ENCODE peak calls at places on chromosomes 5 and 9, in seven cellular contexts. K is breast epithelium, Q is left ventricle myocardium inferior, U is neural crest cell, M is DND-41, D is lower leg skin, Z is GM12865. E is an unnamed sample.

GRCh38 chr5:55101556-55102276 is 730 bp upstream of the GZMA start:
- DNase-seq in K (no peak), Q (no peak), U (no peak), M (peak; percentile 54), D (no peak), Z (no peak), E (no peak)

GRCh38 chr5:2534970-2535369 is 216.5 kb downstream of the IRX2 start:
- DNase-seq in K (no peak), Q (no peak), U (no peak), M (no peak), D (no peak), Z (no peak), E (no peak)

GRCh38 chr5:151683936-151684586 is 2.7 kb downstream of the SPARC start:
- DNase-seq in K (no peak), Q (no peak), U (no peak), M (no peak), D (no peak), Z (no peak), E (no peak)

GRCh38 chr5:1494780-1495524 is 28.8 kb downstream of the LPCAT1 start:
- DNase-seq in K (no peak), Q (no peak), U (no peak), M (no peak), D (no peak), Z (peak; percentile 97), E (peak; percentile 78)

GRCh38 chr9:20989923-20990341 is 41.5 kb downstream of the HACD4 start:
- DNase-seq in K (no peak), Q (peak; percentile 41), U (no peak), M (no peak), D (peak; percentile 82), Z (peak; percentile 52), E (no peak)

GRCh38 chr5:41656597-41656996 is 146.2 kb upstream of the PLCXD3 start:
- DNase-seq in K (no peak), Q (no peak), U (no peak), M (no peak), D (no peak), Z (no peak), E (no peak)

GRCh38 chr9:108117775-108118174 is 628.2 kb upstream of the KLF4 start:
- DNase-seq in K (no peak), Q (no peak), U (no peak), M (no peak), D (no peak), Z (peak; percentile 66), E (no peak)

GRCh38 chr9:89464991-89465390 is 32.9 kb downstream of the SEMA4D start:
- DNase-seq in K (no peak), Q (no peak), U (no peak), M (no peak), D (peak; percentile 60), Z (no peak), E (peak; percentile 13)

GRCh38 chr5:1320436-1321344 is 24.2 kb downstream of the CLPTM1L start:
- DNase-seq in K (no peak), Q (no peak), U (no peak), M (no peak), D (peak; percentile 76), Z (no peak), E (no peak)

GRCh38 chr9:96140401-96141180 is 161.4 kb downstream of the HSD17B3 start:
- DNase-seq in K (no peak), Q (no peak), U (no peak), M (no peak), D (peak; percentile 85), Z (no peak), E (no peak)

GRCh38 chr5:133754575-133755169 is 142.3 kb upstream of the FSTL4 start:
- DNase-seq in K (no peak), Q (no peak), U (no peak), M (peak; percentile 20), D (no peak), Z (peak; percentile 51), E (no peak)

GRCh38 chr9:76646249-76646648 is 118.0 kb upstream of the PCA3 start:
- DNase-seq in K (no peak), Q (no peak), U (no peak), M (no peak), D (no peak), Z (no peak), E (no peak)

GRCh38 chr9:37956904-37957663 is 53.2 kb upstream of the SLC25A51 start:
- DNase-seq in K (no peak), Q (no peak), U (no peak), M (no peak), D (no peak), Z (no peak), E (no peak)

GRCh38 chr5:178213748-178214151 is 9.4 kb downstream of the HNRNPAB start:
- DNase-seq in K (no peak), Q (no peak), U (no peak), M (no peak), D (no peak), Z (no peak), E (no peak)

GRCh38 chr5:109693535-109694152 is 3.9 kb downstream of the MAN2A1 start:
- DNase-seq in K (no peak), Q (no peak), U (no peak), M (no peak), D (no peak), Z (no peak), E (no peak)

GRCh38 chr5:40790947-40791593 is 7.1 kb downstream of the PRKAA1 start:
- DNase-seq in K (no peak), Q (no peak), U (no peak), M (no peak), D (no peak), Z (no peak), E (no peak)

GRCh38 chr9:133441571-133441970 is 18.2 kb upstream of the CACFD1 start:
- DNase-seq in K (no peak), Q (no peak), U (no peak), M (no peak), D (no peak), Z (no peak), E (no peak)

GRCh38 chr9:133440884-133441283 is 18.7 kb downstream of the ADAMTS13 start:
- DNase-seq in K (no peak), Q (no peak), U (no peak), M (no peak), D (no peak), Z (peak; percentile 71), E (peak; percentile 34)

GRCh38 chr9:133439337-133439736 is 17.2 kb downstream of the ADAMTS13 start:
- DNase-seq in K (no peak), Q (no peak), U (no peak), M (no peak), D (no peak), Z (no peak), E (no peak)

GRCh38 chr9:133436706-133437105 is 14.5 kb downstream of the ADAMTS13 start:
- DNase-seq in K (no peak), Q (no peak), U (no peak), M (no peak), D (no peak), Z (no peak), E (no peak)

GRCh38 chr9:133437753-133438531 is 15.8 kb downstream of the ADAMTS13 start:
- DNase-seq in K (no peak), Q (no peak), U (no peak), M (no peak), D (no peak), Z (peak; percentile 39), E (no peak)
- TF ChIP-seq CTCF in K (no peak), Q (no peak), U (no peak), M (no peak), D (no peak), Z (peak; percentile 52), E (no peak)

GRCh38 chr9:4258321-4259093 is 41.4 kb downstream of the GLIS3 start:
- DNase-seq in K (no peak), Q (no peak), U (no peak), M (no peak), D (no peak), Z (no peak), E (no peak)
- TF ChIP-seq CTCF in K (no peak), Q (no peak), U (no peak), M (no peak), D (no peak), Z (no peak), E (no peak)

DNA sequence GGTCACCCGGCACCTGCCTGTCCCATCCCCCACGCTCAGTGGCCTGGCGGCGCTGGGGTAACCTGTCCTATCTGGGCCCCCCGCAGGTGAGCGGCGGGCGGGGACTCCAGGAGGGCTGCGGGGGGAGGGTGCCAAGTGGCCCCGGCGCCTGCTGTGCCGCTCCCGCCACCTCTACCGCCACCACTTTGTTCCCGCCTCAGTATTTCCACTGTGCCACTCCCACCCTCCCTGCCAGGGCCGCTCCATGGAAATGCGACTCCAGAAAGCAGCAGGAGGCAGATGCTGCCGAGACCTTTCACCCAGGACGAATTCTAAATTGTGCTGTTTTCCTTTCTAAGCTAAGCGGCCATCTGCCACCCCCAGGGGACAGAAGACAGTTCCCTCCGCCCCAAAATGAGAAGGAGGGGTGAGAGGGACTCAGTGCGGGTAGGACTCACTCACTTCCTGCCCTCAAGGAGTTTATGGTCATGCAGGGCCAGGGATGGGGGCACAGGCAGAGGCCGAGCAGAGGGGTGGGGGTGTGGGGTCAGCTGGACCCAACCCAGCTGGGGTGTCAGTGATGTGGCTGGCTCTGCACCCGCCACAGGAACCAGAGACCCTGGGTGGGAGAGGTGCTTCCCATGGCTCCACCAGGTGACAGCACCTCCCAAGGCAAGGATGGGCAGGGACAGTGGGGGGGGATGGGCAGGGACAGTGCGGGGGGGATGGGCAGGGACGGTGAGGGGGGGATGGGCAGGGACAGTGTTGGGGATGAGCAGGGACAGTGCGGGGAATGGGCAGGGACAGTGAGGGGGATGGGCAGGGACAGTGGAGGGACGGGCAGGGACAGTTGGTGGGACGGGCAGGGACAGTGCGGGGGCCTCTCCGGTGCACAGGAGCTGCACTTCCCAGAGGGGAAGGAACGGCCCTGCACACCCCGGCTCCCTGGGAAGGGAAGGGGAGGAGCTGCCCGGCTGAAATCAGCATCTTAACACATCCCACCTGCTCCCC is 17.8 kb downstream of the NOTCH1 start:
- DNase-seq in K (no peak), Q (no peak), U (no peak), M (no peak), D (no peak), Z (peak; percentile 25), E (no peak)
- TF ChIP-seq CTCF in K (no peak), Q (no peak), U (no peak), M (no peak), D (no peak), Z (no peak), E (no peak)

GRCh38 chr5:139549162-139549894 is 11.8 kb upstream of the UBE2D2 start:
- DNase-seq in K (no peak), Q (no peak), U (no peak), M (no peak), D (peak; percentile 73), Z (no peak), E (no peak)

DNA sequence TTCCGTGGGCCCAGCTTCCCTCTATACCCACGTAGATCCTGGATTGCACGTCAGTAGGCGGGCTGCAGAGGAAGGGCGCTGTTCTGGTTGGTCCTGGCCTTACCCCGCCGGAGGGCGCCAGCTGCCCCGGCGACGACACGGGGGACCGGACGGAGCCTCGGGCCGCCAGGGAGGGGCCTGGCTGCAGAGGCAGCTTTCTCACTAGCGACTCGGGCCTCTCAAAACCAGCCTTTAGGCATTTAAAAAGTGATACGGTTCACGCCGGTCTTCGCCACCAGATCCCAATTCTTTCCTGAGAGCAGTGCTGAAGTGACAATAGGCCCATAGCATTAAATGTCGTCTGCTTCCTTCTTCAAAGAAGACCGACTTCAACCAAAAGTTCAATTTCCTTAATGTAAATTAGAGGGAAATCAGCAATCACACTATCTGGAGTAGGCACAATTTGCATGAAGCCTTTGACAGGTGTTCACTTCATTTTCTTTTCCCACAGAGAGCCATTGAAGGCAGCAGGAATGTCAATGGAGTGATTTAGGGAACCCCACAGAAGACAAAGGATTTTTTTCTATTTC is 17.6 kb upstream of the UBE2D2 start:
- DNase-seq in K (no peak), Q (peak; percentile 77), U (peak; percentile 45), M (no peak), D (peak; percentile 89), Z (peak; percentile 88), E (peak; percentile 66)
- TF ChIP-seq CTCF in K (no peak), Q (peak; percentile 49), U (peak; percentile 19), M (no peak), D (no peak), Z (peak; percentile 35), E (no peak)

E was measured in activated B cell treated with CpG ODN at 0.5 μM for 24 hours.